ENCODE peak calls at places on chromosomes 13 and 19, in eight cellular contexts. Z is neural progenitor cell, U is astrocyte of the cerebellum, F is Peyer's patch, K is GM12865, N is body of pancreas, C is AG09309, I is IMR-90. J is an unnamed sample.

GRCh38 chr19:289651-290538 is 1.3 kb downstream of the PLPP2 start:
- DNase-seq in Z (no peak), U (peak), F (peak), K (peak), N (peak), C (no peak), I (peak), J (peak)

GRCh38 chr19:5996598-5997320 is 18.8 kb upstream of the RANBP3 start:
- DNase-seq in Z (no peak), U (no peak), F (no peak), K (no peak), N (no peak), C (no peak), I (no peak), J (no peak)

GRCh38 chr19:29872224-29872731 is 60.5 kb downstream of the CCNE1 start:
- DNase-seq in Z (peak), U (no peak), F (no peak), K (peak), N (no peak), C (no peak), I (no peak), J (no peak)

GRCh38 chr19:2167896-2168618 is 4.3 kb downstream of the DOT1L start:
- DNase-seq in Z (no peak), U (no peak), F (peak), K (peak), N (peak), C (no peak), I (peak), J (peak)

GRCh38 chr19:45764487-45764886 is 4.6 kb downstream of the SIX5 start:
- DNase-seq in Z (peak), U (no peak), F (no peak), K (no peak), N (no peak), C (no peak), I (no peak), J (no peak)

GRCh38 chr13:110628952-110629701 is 13.8 kb downstream of the NAXD start:
- DNase-seq in Z (no peak), U (no peak), F (no peak), K (no peak), N (no peak), C (no peak), I (no peak), J (no peak)

GRCh38 chr19:20787766-20788165 is 11.7 kb downstream of the ZNF66 start:
- DNase-seq in Z (no peak), U (no peak), F (no peak), K (peak), N (no peak), C (no peak), I (peak), J (no peak)

GRCh38 chr19:30450101-30450500 is 77.9 kb downstream of the ZNF536 start:
- DNase-seq in Z (peak), U (peak), F (no peak), K (no peak), N (peak), C (no peak), I (no peak), J (peak)

GRCh38 chr19:49677232-49677881 is at the start of gene PRMT1:
- DNase-seq in Z (no peak), U (no peak), F (no peak), K (peak), N (no peak), C (no peak), I (no peak), J (no peak)

GRCh38 chr13:73684286-73684685 is 449.9 kb downstream of the KLF12 start:
- DNase-seq in Z (no peak), U (no peak), F (no peak), K (no peak), N (no peak), C (no peak), I (no peak), J (no peak)

GRCh38 chr19:32870154-32870573 is 597 bp upstream of the SLC7A9 start:
- DNase-seq in Z (peak), U (no peak), F (peak), K (no peak), N (no peak), C (no peak), I (no peak), J (no peak)

GRCh38 chr19:16118489-16119033 is 6.9 kb downstream of the RAB8A start:
- DNase-seq in Z (no peak), U (no peak), F (no peak), K (peak), N (peak), C (no peak), I (no peak), J (no peak)

GRCh38 chr13:19818223-19818842 is 35.6 kb upstream of the PSPC1 start:
- DNase-seq in Z (peak), U (no peak), F (peak), K (peak), N (peak), C (no peak), I (no peak), J (peak)
- TF ChIP-seq CTCF in Z (peak), U (peak), F (peak), K (peak), N (peak), C (peak), I (peak), J (peak)

DNA sequence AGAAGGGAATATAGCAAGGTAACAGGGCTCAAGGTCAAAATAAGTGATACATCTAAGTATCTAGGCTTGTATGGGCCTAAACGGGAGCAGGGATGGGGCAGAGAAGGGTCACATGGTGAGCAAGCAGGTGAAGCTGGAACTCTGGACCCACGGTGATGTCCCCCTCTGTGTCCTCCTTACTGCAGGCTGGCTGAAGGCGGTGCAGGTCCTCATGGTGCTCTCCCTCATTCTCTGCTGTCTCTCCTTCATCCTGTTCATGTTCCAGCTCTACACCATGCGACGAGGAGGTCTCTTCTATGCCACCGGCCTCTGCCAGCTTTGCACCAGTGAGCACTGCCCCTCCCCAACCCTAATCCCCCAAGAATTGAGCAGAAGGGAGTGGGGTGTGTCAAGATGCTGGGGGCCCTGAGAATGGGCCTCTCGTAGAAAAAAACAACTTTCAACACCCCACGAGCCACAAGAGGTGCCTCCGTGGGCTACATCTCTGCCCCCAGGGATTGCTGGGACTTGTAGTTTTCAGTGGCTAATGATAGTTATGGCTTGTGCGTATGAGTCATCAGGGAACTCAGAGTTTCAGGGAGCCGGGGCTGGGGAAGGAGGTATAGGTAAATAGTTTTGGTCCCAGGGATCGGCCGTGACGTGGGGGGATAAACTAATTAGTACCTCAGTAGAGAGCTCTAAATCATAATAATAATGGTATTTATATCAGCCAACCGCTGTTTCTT is 4.0 kb downstream of the EMP3 start:
- DNase-seq in Z (no peak), U (no peak), F (no peak), K (peak), N (peak), C (no peak), I (peak), J (peak)
- H3K4me3 ChIP-seq in Z (no peak), U (peak), F (no peak), K (peak), N (no peak), C (no peak), I (no peak), J (no peak)

GRCh38 chr19:7980168-7980567 is 25.3 kb downstream of the ELAVL1 start:
- DNase-seq in Z (no peak), U (no peak), F (no peak), K (no peak), N (no peak), C (no peak), I (no peak), J (no peak)

GRCh38 chr19:7977723-7978040 is 27.8 kb downstream of the ELAVL1 start:
- DNase-seq in Z (no peak), U (no peak), F (no peak), K (no peak), N (no peak), C (no peak), I (no peak), J (no peak)

GRCh38 chr19:7979559-7979958 is 25.9 kb downstream of the ELAVL1 start:
- DNase-seq in Z (no peak), U (no peak), F (no peak), K (no peak), N (no peak), C (no peak), I (no peak), J (no peak)

GRCh38 chr19:7978196-7978825 is 27.1 kb downstream of the ELAVL1 start:
- DNase-seq in Z (peak), U (no peak), F (no peak), K (no peak), N (no peak), C (no peak), I (peak), J (no peak)

GRCh38 chr19:7979011-7979410 is 26.4 kb downstream of the ELAVL1 start:
- DNase-seq in Z (no peak), U (no peak), F (no peak), K (no peak), N (no peak), C (no peak), I (no peak), J (no peak)
- TF ChIP-seq CTCF in Z (no peak), U (no peak), F (no peak), K (no peak), N (no peak), C (no peak), I (no peak), J (no peak)

DNA sequence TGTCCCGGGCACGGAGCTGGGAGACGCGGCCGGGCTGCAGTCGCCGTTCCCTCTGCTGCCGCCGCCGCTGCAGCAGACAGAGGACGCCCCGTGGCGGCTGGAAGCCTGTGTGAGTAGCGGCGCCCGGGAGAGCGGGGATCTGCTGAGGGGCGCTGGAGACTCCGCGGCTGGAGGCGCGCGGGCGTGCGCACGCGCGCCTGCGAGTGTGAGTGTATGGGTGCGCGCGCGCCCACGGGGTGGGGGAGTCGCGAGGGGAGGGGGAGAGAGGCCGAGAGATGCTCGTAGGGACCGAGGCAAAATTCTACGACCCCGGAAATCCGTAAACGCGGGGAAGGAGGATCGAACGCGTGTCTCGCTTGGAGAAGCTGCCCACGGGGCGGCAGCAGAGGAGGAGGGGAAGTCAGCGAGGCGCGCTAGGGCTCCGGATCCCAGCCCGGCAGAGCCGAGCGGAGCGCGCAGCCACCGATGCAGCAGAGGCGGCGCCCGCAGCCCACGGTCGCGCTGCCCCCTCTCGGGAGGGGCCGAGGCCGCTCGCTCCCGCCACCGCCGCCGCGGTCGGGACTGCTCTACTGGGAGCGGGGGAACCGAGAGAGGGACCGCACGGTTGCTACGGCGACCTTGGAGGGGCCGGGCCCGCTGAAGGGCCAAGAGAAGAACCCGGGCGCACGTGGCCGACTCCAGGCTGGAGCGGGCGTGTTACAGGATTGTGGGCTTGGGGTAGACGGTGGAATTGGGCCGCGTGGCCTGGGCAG is at the start of gene ENOX1:
- DNase-seq in Z (peak), U (no peak), F (peak), K (peak), N (peak), C (no peak), I (peak), J (peak)
- H3K4me3 ChIP-seq in Z (peak), U (peak), F (peak), K (peak), N (peak), C (peak), I (peak), J (peak)

GRCh38 chr13:54185785-54186184 is 1157.2 kb downstream of the OLFM4 start:
- DNase-seq in Z (peak), U (no peak), F (no peak), K (no peak), N (peak), C (no peak), I (no peak), J (no peak)
- TF ChIP-seq CTCF in Z (peak), U (no peak), F (no peak), K (no peak), N (peak), C (no peak), I (no peak), J (no peak)

GRCh38 chr19:38223119-38223523 is 901 bp downstream of the DPF1 start:
- DNase-seq in Z (no peak), U (no peak), F (no peak), K (no peak), N (no peak), C (no peak), I (no peak), J (no peak)
- H3K4me3 ChIP-seq in Z (peak), U (no peak), F (no peak), K (no peak), N (no peak), C (no peak), I (no peak), J (no peak)

GRCh38 chr19:13033244-13033643 is 38.0 kb downstream of the NFIX start:
- DNase-seq in Z (no peak), U (no peak), F (no peak), K (no peak), N (no peak), C (no peak), I (no peak), J (no peak)
- TF ChIP-seq CTCF in Z (peak), U (no peak), F (no peak), K (no peak), N (no peak), C (peak), I (peak), J (peak)

GRCh38 chr13:28820099-28821051 is at the start of gene MTUS2:
- DNase-seq in Z (peak), U (no peak), F (no peak), K (peak), N (peak), C (no peak), I (no peak), J (no peak)
- H3K4me3 ChIP-seq in Z (peak), U (peak), F (no peak), K (peak), N (peak), C (peak), I (peak), J (peak)

GRCh38 chr13:112575680-112576079 is 12.3 kb downstream of the TUBGCP3 start:
- DNase-seq in Z (no peak), U (no peak), F (no peak), K (no peak), N (peak), C (no peak), I (no peak), J (no peak)
- TF ChIP-seq CTCF in Z (peak), U (no peak), F (no peak), K (no peak), N (no peak), C (no peak), I (no peak), J (no peak)

DNA sequence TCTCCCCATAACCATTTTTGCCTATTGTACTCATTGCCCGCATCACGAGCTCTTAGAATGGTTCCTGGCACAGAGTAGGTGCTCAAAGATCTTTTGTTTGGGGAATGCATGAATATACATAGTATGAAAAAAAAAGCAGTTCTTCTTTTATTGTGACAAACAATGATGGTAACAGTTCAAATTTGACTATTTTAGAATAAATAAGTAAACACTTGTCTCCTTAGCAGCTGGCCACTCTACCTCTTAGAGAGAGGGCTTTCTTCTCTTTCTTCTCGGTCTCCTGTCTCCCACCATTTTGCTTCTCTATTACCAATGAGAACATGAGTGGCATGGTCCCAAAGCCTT is 652 bp upstream of the SLAIN1 start:
- DNase-seq in Z (no peak), U (no peak), F (no peak), K (no peak), N (no peak), C (no peak), I (no peak), J (no peak)
- H3K4me3 ChIP-seq in Z (peak), U (peak), F (peak), K (peak), N (peak), C (no peak), I (no peak), J (peak)